ENCODE peak calls at places on chromosomes 1 and 21, in six cellular contexts. One of them, this sample, is unnamed.

GRCh38 chr1:109659997-109660755 is 4.3 kb downstream of the GSTM4 start:
- DNase-seq in tibial nerve: no peak
- DNase-seq in Panc1: no peak
- DNase-seq in A549: no peak
- DNase-seq in colonic mucosa: no peak
- DNase-seq in heart left ventricle: no peak
- DNase-seq in this sample: peak; percentile 46

GRCh38 chr21:35648512-35648911 is 411.8 kb downstream of the SETD4 start:
- DNase-seq in heart left ventricle: no peak
- DNase-seq in A549: no peak
- DNase-seq in colonic mucosa: no peak
- DNase-seq in tibial nerve: no peak
- DNase-seq in Panc1: no peak
- DNase-seq in this sample: no peak

GRCh38 chr1:14108356-14109275 is 408.6 kb downstream of the PRDM2 start:
- DNase-seq in tibial nerve: no peak
- DNase-seq in heart left ventricle: no peak
- DNase-seq in colonic mucosa: no peak
- DNase-seq in A549: no peak
- DNase-seq in Panc1: no peak
- DNase-seq in this sample: no peak

GRCh38 chr1:221772107-221772506 is 30.2 kb upstream of the DUSP10 start:
- DNase-seq in colonic mucosa: no peak
- DNase-seq in heart left ventricle: no peak
- DNase-seq in A549: no peak
- DNase-seq in tibial nerve: no peak
- DNase-seq in Panc1: no peak
- DNase-seq in this sample: no peak

GRCh38 chr1:196608401-196609113 is at the start of gene KCNT2:
- DNase-seq in A549: peak; percentile 59
- DNase-seq in heart left ventricle: peak; percentile 55
- DNase-seq in tibial nerve: peak; percentile 43
- DNase-seq in colonic mucosa: peak; percentile 42
- DNase-seq in Panc1: no peak
- DNase-seq in this sample: peak; percentile 76

GRCh38 chr1:36083635-36084501 is at the start of gene TEKT2:
- DNase-seq in Panc1: no peak
- DNase-seq in colonic mucosa: no peak
- DNase-seq in heart left ventricle: no peak
- DNase-seq in A549: no peak
- DNase-seq in tibial nerve: no peak
- DNase-seq in this sample: peak; percentile 57

GRCh38 chr1:205191617-205192016 is 19.9 kb downstream of the DSTYK start:
- DNase-seq in Panc1: no peak
- DNase-seq in heart left ventricle: no peak
- DNase-seq in tibial nerve: no peak
- DNase-seq in A549: no peak
- DNase-seq in colonic mucosa: no peak
- DNase-seq in this sample: no peak

GRCh38 chr1:57279909-57280666 is 143.8 kb downstream of the DAB1 start:
- DNase-seq in tibial nerve: no peak
- DNase-seq in heart left ventricle: no peak
- DNase-seq in A549: peak; percentile 2
- DNase-seq in Panc1: no peak
- DNase-seq in colonic mucosa: no peak
- DNase-seq in this sample: no peak

GRCh38 chr1:92909321-92909720 is 51.9 kb downstream of the DIPK1A start:
- DNase-seq in A549: peak; percentile 34
- DNase-seq in colonic mucosa: no peak
- DNase-seq in heart left ventricle: no peak
- DNase-seq in tibial nerve: no peak
- DNase-seq in Panc1: no peak
- DNase-seq in this sample: no peak

GRCh38 chr1:51489472-51489871 is 29.6 kb downstream of the EPS15 start:
- DNase-seq in tibial nerve: no peak
- DNase-seq in Panc1: no peak
- DNase-seq in A549: no peak
- DNase-seq in heart left ventricle: no peak
- DNase-seq in colonic mucosa: no peak
- DNase-seq in this sample: no peak
- H3K27ac ChIP-seq in tibial nerve: no peak overlapping the region
- H3K27ac ChIP-seq in Panc1: no peak overlapping the region
- H3K27ac ChIP-seq in A549: no peak overlapping the region
- H3K27ac ChIP-seq in heart left ventricle: peak overlapping the region; percentile 55
- H3K27ac ChIP-seq in colonic mucosa: no peak overlapping the region
- H3K27ac ChIP-seq in this sample: no peak overlapping the region

GRCh38 chr1:33330376-33330890 is 9.5 kb upstream of the A3GALT2 start:
- DNase-seq in colonic mucosa: no peak
- DNase-seq in tibial nerve: no peak
- DNase-seq in Panc1: no peak
- DNase-seq in heart left ventricle: no peak
- DNase-seq in A549: no peak
- DNase-seq in this sample: no peak

GRCh38 chr1:33331444-33332356 is 10.8 kb upstream of the A3GALT2 start:
- DNase-seq in A549: no peak
- DNase-seq in tibial nerve: no peak
- DNase-seq in Panc1: no peak
- DNase-seq in heart left ventricle: no peak
- DNase-seq in colonic mucosa: no peak
- DNase-seq in this sample: no peak

GRCh38 chr1:33328817-33329216 is 7.9 kb upstream of the A3GALT2 start:
- DNase-seq in heart left ventricle: no peak
- DNase-seq in colonic mucosa: no peak
- DNase-seq in Panc1: no peak
- DNase-seq in tibial nerve: no peak
- DNase-seq in A549: no peak
- DNase-seq in this sample: no peak

GRCh38 chr1:33330906-33331305 is 10.0 kb upstream of the A3GALT2 start:
- DNase-seq in colonic mucosa: no peak
- DNase-seq in A549: no peak
- DNase-seq in tibial nerve: no peak
- DNase-seq in Panc1: no peak
- DNase-seq in heart left ventricle: no peak
- DNase-seq in this sample: no peak

DNA sequence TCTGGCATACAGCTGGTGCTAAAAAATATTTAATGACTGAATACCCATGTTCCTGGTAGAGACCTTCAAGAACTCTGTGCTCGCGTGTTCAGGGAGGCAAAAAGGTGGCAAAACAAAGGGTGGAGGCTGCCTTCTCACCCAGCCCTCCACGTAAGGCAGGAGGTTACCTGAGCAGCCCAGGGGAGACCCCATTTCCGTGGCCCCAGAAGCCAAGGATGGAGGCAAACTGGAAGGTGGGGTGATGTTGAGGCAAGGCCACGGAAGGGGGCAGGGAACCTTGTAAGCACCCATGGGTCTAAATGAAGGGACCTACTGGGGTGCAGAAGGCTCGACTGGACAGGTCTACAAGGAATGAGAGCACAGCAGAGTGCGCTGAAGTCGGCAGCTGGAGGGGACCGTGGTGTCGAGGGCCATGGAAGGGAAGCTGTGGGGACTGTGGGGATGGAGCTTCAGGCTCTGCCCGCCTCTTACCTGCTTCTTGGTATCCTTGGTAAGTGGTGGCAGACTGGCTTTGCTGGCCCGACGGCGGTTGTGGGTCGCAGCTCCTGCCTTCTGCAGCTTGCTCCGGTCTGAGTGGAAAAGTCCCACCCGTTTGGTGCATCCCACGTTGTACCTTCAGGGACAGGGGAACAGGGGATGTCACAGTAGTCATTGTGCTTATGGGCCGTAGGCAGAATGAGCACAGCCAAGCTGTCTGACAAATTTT is 8.9 kb upstream of the A3GALT2 start:
- DNase-seq in Panc1: no peak
- DNase-seq in heart left ventricle: no peak
- DNase-seq in tibial nerve: no peak
- DNase-seq in colonic mucosa: no peak
- DNase-seq in A549: no peak
- DNase-seq in this sample: no peak
- H3K27ac ChIP-seq in Panc1: peak overlapping the region; percentile 37
- H3K27ac ChIP-seq in heart left ventricle: peak overlapping the region; percentile 98
- H3K27ac ChIP-seq in tibial nerve: no peak overlapping the region
- H3K27ac ChIP-seq in colonic mucosa: no peak overlapping the region
- H3K27ac ChIP-seq in A549: no peak overlapping the region
- H3K27ac ChIP-seq in this sample: peak overlapping the region; percentile 63

DNA sequence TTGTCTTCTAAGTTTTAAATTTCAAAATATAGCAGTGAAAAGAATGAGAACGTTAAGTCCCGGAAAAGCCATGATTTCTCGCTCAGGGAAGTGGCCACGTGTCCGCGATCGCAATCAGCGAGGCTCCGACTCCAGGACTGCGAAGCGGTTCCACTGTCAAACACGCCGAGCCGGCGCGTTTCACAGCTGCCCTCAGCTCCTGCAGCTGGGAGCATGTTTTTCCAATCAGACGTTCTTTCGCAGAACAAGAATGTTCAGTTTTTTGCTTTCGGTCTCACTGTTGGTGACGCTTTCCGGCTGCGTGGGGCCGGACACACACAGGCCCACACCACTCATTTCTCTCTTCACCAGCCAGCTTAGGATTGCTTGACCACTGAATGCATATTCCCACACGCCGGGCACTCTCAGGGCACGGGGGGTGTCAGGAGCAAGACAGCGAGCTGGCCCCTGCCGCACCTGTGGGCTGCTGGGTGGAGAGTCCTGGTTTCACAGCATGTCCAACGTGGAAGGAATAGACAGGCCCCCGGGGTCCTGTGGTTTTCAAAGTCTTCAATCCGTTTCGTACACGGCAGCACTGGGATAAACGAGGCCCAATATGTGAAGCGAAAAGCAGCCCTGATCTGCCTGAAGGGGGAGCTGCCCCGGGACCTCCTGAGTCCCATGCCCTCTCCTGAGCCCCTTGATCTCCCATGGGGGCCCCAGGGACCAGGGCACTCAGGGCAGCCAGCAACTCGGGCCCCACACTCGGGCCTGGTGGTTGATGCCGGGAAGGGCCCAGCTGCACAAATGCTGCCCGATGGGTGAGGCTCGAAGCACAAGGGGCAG is 47.3 kb upstream of the COL18A1 start:
- DNase-seq in heart left ventricle: peak; percentile 73
- DNase-seq in tibial nerve: no peak
- DNase-seq in A549: no peak
- DNase-seq in Panc1: no peak
- DNase-seq in colonic mucosa: no peak
- DNase-seq in this sample: peak; percentile 77
- H3K27ac ChIP-seq in heart left ventricle: peak overlapping the region; percentile 79
- H3K27ac ChIP-seq in tibial nerve: peak overlapping the region; percentile 3
- H3K27ac ChIP-seq in A549: no peak overlapping the region
- H3K27ac ChIP-seq in Panc1: peak overlapping the region; percentile 66
- H3K27ac ChIP-seq in colonic mucosa: no peak overlapping the region
- H3K27ac ChIP-seq in this sample: peak overlapping the region; percentile 83

DNA sequence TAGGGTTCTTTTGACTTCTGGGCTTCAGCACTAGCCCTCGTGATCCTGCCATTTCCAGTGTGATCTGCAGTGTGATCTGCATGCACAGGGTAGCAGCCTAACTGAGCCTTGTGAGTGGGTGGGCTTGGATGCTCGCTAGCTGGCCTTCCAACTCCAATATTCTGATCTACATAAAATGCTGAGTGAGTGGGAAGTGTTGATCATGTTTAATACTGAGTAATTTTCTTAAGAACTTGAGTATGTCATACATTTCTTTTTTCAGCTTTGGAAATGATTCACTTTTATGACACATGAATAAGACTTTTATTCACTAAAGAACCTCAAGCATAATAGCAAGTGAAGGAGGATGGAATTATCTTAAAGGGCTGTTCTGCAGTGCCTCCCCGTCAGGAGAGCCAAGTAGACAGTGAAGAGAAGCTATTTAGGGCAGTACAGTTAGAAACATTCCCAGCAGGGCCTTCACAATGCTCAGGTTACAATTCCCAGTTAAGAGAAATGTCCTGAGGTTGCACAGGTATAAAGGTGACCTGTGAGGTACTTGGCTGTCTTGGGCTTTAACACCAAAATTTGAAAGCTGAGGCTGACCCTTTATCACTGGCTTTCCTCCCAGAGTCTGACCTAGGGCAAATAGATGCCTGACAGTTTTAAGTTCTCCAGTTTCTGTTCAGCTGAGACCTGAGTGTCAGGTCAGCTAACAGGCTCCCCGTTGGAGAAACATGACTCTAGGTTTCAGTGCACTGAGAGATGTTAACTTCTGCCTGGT is 29.1 kb upstream of the LRRC8C start:
- DNase-seq in tibial nerve: no peak
- DNase-seq in A549: no peak
- DNase-seq in colonic mucosa: no peak
- DNase-seq in heart left ventricle: no peak
- DNase-seq in Panc1: no peak
- DNase-seq in this sample: no peak
- H3K27ac ChIP-seq in tibial nerve: no peak overlapping the region
- H3K27ac ChIP-seq in A549: no peak overlapping the region
- H3K27ac ChIP-seq in colonic mucosa: no peak overlapping the region
- H3K27ac ChIP-seq in heart left ventricle: no peak overlapping the region
- H3K27ac ChIP-seq in Panc1: no peak overlapping the region
- H3K27ac ChIP-seq in this sample: no peak overlapping the region

GRCh38 chr1:84299536-84300260 is 1.8 kb upstream of the SAMD13 start:
- DNase-seq in Panc1: no peak
- DNase-seq in colonic mucosa: peak; percentile 45
- DNase-seq in heart left ventricle: no peak
- DNase-seq in A549: no peak
- DNase-seq in tibial nerve: no peak
- DNase-seq in this sample: no peak

GRCh38 chr1:84300501-84300900 is 1.0 kb upstream of the SAMD13 start:
- DNase-seq in A549: no peak
- DNase-seq in tibial nerve: no peak
- DNase-seq in heart left ventricle: no peak
- DNase-seq in colonic mucosa: no peak
- DNase-seq in Panc1: no peak
- DNase-seq in this sample: no peak

GRCh38 chr1:84300991-84301758 is at the start of gene SAMD13:
- DNase-seq in Panc1: peak; percentile 85
- DNase-seq in tibial nerve: peak; percentile 49
- DNase-seq in A549: peak; percentile 70
- DNase-seq in heart left ventricle: peak; percentile 80
- DNase-seq in colonic mucosa: peak; percentile 95
- DNase-seq in this sample: peak; percentile 84

GRCh38 chr1:84303154-84303830 is 1.8 kb downstream of the SAMD13 start:
- DNase-seq in A549: no peak
- DNase-seq in colonic mucosa: no peak
- DNase-seq in Panc1: peak; percentile 48
- DNase-seq in heart left ventricle: no peak
- DNase-seq in tibial nerve: no peak
- DNase-seq in this sample: no peak

GRCh38 chr1:84301759-84302380 is 362 bp downstream of the SAMD13 start:
- DNase-seq in A549: no peak
- DNase-seq in heart left ventricle: no peak
- DNase-seq in tibial nerve: no peak
- DNase-seq in colonic mucosa: no peak
- DNase-seq in Panc1: no peak
- DNase-seq in this sample: no peak
- H3K27ac ChIP-seq in A549: peak overlapping the region; percentile 67
- H3K27ac ChIP-seq in heart left ventricle: peak overlapping the region; percentile 62
- H3K27ac ChIP-seq in tibial nerve: no peak overlapping the region
- H3K27ac ChIP-seq in colonic mucosa: peak overlapping the region; percentile 90
- H3K27ac ChIP-seq in Panc1: peak overlapping the region; percentile 79
- H3K27ac ChIP-seq in this sample: peak overlapping the region; percentile 38

GRCh38 chr1:55938861-55939260 is 640.5 kb downstream of the PLPP3 start:
- DNase-seq in colonic mucosa: no peak
- DNase-seq in A549: no peak
- DNase-seq in heart left ventricle: no peak
- DNase-seq in tibial nerve: no peak
- DNase-seq in Panc1: no peak
- DNase-seq in this sample: no peak
- H3K27ac ChIP-seq in colonic mucosa: no peak overlapping the region
- H3K27ac ChIP-seq in A549: no peak overlapping the region
- H3K27ac ChIP-seq in heart left ventricle: peak overlapping the region; percentile 38
- H3K27ac ChIP-seq in tibial nerve: no peak overlapping the region
- H3K27ac ChIP-seq in Panc1: no peak overlapping the region
- H3K27ac ChIP-seq in this sample: peak overlapping the region; percentile 6